ENCODE peak calls at places on chromosome 20, in four cellular contexts. C, D, J and M are unnamed samples. For H3K36me3, the result is how much of the 10 kb centered on the place peaks cover.

GRCh38 chr20:48846516-48847492 is 19.0 kb upstream of the PREX1 start:
- DNase-seq in C (no peak), J (no peak), D (no peak), M (no peak)

GRCh38 chr20:34663213-34663943 is 13.5 kb downstream of the PIGU start:
- DNase-seq in C (no peak), D (no peak), J (no peak), M (no peak)

GRCh38 chr20:5056801-5057599 is 55.7 kb upstream of the SLC23A2 start:
- DNase-seq in D (peak), J (no peak), C (no peak), M (peak)

GRCh38 chr20:62850333-62850974 is 11.2 kb downstream of the TCFL5 start:
- DNase-seq in D (no peak), C (no peak), J (no peak), M (no peak)

GRCh38 chr20:5463007-5463686 is 146.4 kb upstream of the PROKR2 start:
- DNase-seq in C (no peak), D (no peak), J (no peak), M (no peak)

GRCh38 chr20:57573176-57573575 is 12.3 kb downstream of the PCK1 start:
- DNase-seq in J (no peak), C (no peak), D (no peak), M (no peak)

GRCh38 chr20:58374906-58375760 is 13.9 kb upstream of the VAPB start:
- DNase-seq in D (no peak), J (no peak), C (no peak), M (no peak)

GRCh38 chr20:16415079-16415478 is 158.2 kb downstream of the KIF16B start:
- DNase-seq in J (no peak), C (no peak), D (no peak), M (no peak)

GRCh38 chr20:41446471-41446870 is 79.9 kb upstream of the EMILIN3 start:
- DNase-seq in C (no peak), J (no peak), D (no peak), M (no peak)
- H3K36me3 ChIP-seq in C (under half), J (under half), D (under half), M (half or more)

GRCh38 chr20:15332711-15333160 is 995.3 kb upstream of the FLRT3 start:
- DNase-seq in C (no peak), J (no peak), D (no peak), M (no peak)
- H3K4me3 ChIP-seq in C (no peak), J (no peak), D (no peak), M (no peak)

DNA sequence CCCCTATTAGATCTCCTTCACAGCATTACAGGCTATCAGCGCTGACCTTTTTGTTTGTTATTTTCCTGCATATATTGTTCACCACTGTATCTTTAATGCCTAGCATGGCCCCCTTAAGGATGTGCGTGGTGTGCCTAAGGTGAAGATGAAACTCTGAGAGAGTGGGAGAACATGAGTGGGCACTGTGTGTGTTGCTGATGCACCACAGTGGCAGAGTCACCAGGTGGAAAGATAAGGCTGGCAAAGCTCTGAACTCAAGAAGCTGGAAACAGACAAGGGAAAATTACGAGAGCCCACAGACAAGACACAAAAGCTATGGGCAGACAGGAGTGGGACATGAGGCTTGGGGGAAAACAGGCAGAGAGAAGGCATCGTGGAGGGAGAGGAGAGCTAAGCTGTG is 159.8 kb downstream of the INSM1 start:
- DNase-seq in C (no peak), D (no peak), J (no peak), M (no peak)
- H3K36me3 ChIP-seq in C (under half), D (under half), J (under half), M (under half)

GRCh38 chr20:50792708-50793574 is 1.9 kb upstream of the BCAS4 start:
- DNase-seq in J (no peak), C (no peak), D (no peak), M (no peak)

GRCh38 chr20:50797142-50797541 is 2.3 kb downstream of the BCAS4 start:
- DNase-seq in D (no peak), C (no peak), J (no peak), M (no peak)

GRCh38 chr20:50790651-50791277 is 4.1 kb upstream of the BCAS4 start:
- DNase-seq in D (peak), J (peak), C (peak), M (peak)

GRCh38 chr20:50794846-50795634 is at the start of gene BCAS4:
- DNase-seq in J (no peak), C (no peak), D (peak), M (peak)

DNA sequence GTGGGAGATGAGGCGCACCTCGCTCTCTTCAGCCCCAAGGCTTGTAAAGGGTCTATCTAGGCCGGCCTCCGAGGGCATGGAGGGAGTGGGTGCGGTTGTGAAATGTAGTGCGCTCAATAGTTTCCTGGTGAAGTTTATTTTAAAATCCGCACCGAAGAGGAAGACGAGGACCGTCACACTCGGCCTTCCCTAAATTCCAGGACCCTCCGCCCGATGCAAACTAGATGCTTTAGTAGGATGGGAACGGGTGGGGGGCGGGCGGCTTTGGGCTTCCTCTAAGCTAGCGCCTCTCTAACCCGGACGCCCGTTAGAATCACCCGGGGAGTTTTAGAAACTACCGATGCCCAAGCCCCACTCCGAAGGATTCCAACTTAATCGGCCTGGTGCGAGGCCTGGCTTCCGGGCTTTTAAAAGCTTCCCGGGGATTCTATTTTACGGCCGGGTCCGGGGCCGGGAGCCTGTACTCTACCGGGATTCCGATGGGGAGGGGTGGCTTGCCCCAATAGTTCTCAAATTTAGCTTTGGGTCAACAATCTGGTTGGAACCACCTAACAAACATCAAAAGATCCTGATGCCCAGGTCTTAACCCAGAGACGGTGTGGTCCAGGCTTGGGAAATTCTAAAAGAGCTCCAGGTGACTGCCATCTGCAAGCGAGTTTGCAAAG is 548 bp upstream of the BCAS4 start:
- DNase-seq in C (no peak), J (no peak), D (no peak), M (no peak)
- H3K4me3 ChIP-seq in C (peak), J (peak), D (no peak), M (peak)